ENCODE peak calls at places on chromosome 4, in seven cellular contexts. One of them, this sample, is unnamed.
A peak's percentile ranks its signal among the peaks of the same experiment; 100 is the strongest.

GRCh38 chr4:177283167-177283566 is 26.5 kb upstream of the NEIL3 start:
- DNase-seq in pancreas: no peak
- DNase-seq in BE2C: no peak
- DNase-seq in fibroblast of lung: peak; percentile 94
- DNase-seq in activated CD8-positive, alpha-beta T cell treated with anti-CD3 and anti-CD28 coated beads for 36 hours: no peak
- DNase-seq in choroid plexus epithelial cell: peak; percentile 15
- DNase-seq in CD4-positive, alpha-beta T cell: no peak
- DNase-seq in this sample: no peak

GRCh38 chr4:3062466-3062865 is 11.9 kb downstream of the HTT-AS start:
- DNase-seq in pancreas: no peak
- DNase-seq in BE2C: no peak
- DNase-seq in fibroblast of lung: peak; percentile 83
- DNase-seq in activated CD8-positive, alpha-beta T cell treated with anti-CD3 and anti-CD28 coated beads for 36 hours: no peak
- DNase-seq in choroid plexus epithelial cell: peak; percentile 90
- DNase-seq in CD4-positive, alpha-beta T cell: no peak
- DNase-seq in this sample: no peak

GRCh38 chr4:121375262-121375661 is 5.6 kb downstream of the QRFPR start:
- DNase-seq in pancreas: no peak
- DNase-seq in BE2C: no peak
- DNase-seq in fibroblast of lung: peak; percentile 69
- DNase-seq in activated CD8-positive, alpha-beta T cell treated with anti-CD3 and anti-CD28 coated beads for 36 hours: no peak
- DNase-seq in choroid plexus epithelial cell: peak; percentile 46
- DNase-seq in CD4-positive, alpha-beta T cell: no peak
- DNase-seq in this sample: no peak

GRCh38 chr4:13970349-13970748 is 342.8 kb upstream of the BOD1L1 start:
- DNase-seq in pancreas: no peak
- DNase-seq in BE2C: no peak
- DNase-seq in fibroblast of lung: peak; percentile 75
- DNase-seq in activated CD8-positive, alpha-beta T cell treated with anti-CD3 and anti-CD28 coated beads for 36 hours: no peak
- DNase-seq in choroid plexus epithelial cell: peak; percentile 46
- DNase-seq in CD4-positive, alpha-beta T cell: no peak
- DNase-seq in this sample: no peak

GRCh38 chr4:159555873-159556272 is 453.0 kb downstream of the RAPGEF2 start:
- DNase-seq in pancreas: no peak
- DNase-seq in BE2C: no peak
- DNase-seq in fibroblast of lung: no peak
- DNase-seq in activated CD8-positive, alpha-beta T cell treated with anti-CD3 and anti-CD28 coated beads for 36 hours: no peak
- DNase-seq in choroid plexus epithelial cell: no peak
- DNase-seq in CD4-positive, alpha-beta T cell: no peak
- DNase-seq in this sample: no peak

GRCh38 chr4:101393256-101393655 is 45.9 kb upstream of the PPP3CA start:
- DNase-seq in pancreas: no peak
- DNase-seq in BE2C: no peak
- DNase-seq in fibroblast of lung: peak; percentile 84
- DNase-seq in activated CD8-positive, alpha-beta T cell treated with anti-CD3 and anti-CD28 coated beads for 36 hours: peak; percentile 35
- DNase-seq in choroid plexus epithelial cell: peak; percentile 41
- DNase-seq in CD4-positive, alpha-beta T cell: no peak
- DNase-seq in this sample: no peak

GRCh38 chr4:19309365-19309764 is 942.3 kb upstream of the SLIT2 start:
- DNase-seq in pancreas: no peak
- DNase-seq in BE2C: no peak
- DNase-seq in fibroblast of lung: peak; percentile 54
- DNase-seq in activated CD8-positive, alpha-beta T cell treated with anti-CD3 and anti-CD28 coated beads for 36 hours: no peak
- DNase-seq in choroid plexus epithelial cell: peak; percentile 86
- DNase-seq in CD4-positive, alpha-beta T cell: no peak
- DNase-seq in this sample: no peak

GRCh38 chr4:113468165-113469022 is 293.1 kb downstream of the CAMK2D start:
- DNase-seq in pancreas: peak; percentile 47
- DNase-seq in BE2C: peak; percentile 38
- DNase-seq in fibroblast of lung: peak; percentile 100
- DNase-seq in activated CD8-positive, alpha-beta T cell treated with anti-CD3 and anti-CD28 coated beads for 36 hours: peak; percentile 57
- DNase-seq in choroid plexus epithelial cell: peak; percentile 100
- DNase-seq in CD4-positive, alpha-beta T cell: no peak
- DNase-seq in this sample: no peak

GRCh38 chr4:8745828-8746225 is 125.8 kb downstream of the HMX1 start:
- DNase-seq in pancreas: no peak
- DNase-seq in BE2C: no peak
- DNase-seq in fibroblast of lung: no peak
- DNase-seq in activated CD8-positive, alpha-beta T cell treated with anti-CD3 and anti-CD28 coated beads for 36 hours: no peak
- DNase-seq in choroid plexus epithelial cell: no peak
- DNase-seq in CD4-positive, alpha-beta T cell: no peak
- DNase-seq in this sample: no peak

GRCh38 chr4:3346146-3346545 is 53.3 kb downstream of the RGS12 start:
- DNase-seq in pancreas: no peak
- DNase-seq in BE2C: peak; percentile 58
- DNase-seq in fibroblast of lung: peak; percentile 56
- DNase-seq in activated CD8-positive, alpha-beta T cell treated with anti-CD3 and anti-CD28 coated beads for 36 hours: peak; percentile 57
- DNase-seq in choroid plexus epithelial cell: peak; percentile 92
- DNase-seq in CD4-positive, alpha-beta T cell: no peak
- DNase-seq in this sample: peak; percentile 49

GRCh38 chr4:35975617-35976355 is 268.5 kb downstream of the ARAP2 start:
- DNase-seq in pancreas: no peak
- DNase-seq in BE2C: no peak
- DNase-seq in fibroblast of lung: no peak
- DNase-seq in activated CD8-positive, alpha-beta T cell treated with anti-CD3 and anti-CD28 coated beads for 36 hours: peak; percentile 12
- DNase-seq in choroid plexus epithelial cell: no peak
- DNase-seq in CD4-positive, alpha-beta T cell: no peak
- DNase-seq in this sample: no peak

GRCh38 chr4:185307136-185307950 is 88.4 kb downstream of the LRP2BP start:
- DNase-seq in pancreas: no peak
- DNase-seq in BE2C: no peak
- DNase-seq in fibroblast of lung: peak; percentile 63
- DNase-seq in activated CD8-positive, alpha-beta T cell treated with anti-CD3 and anti-CD28 coated beads for 36 hours: no peak
- DNase-seq in choroid plexus epithelial cell: peak; percentile 24
- DNase-seq in CD4-positive, alpha-beta T cell: no peak
- DNase-seq in this sample: no peak

GRCh38 chr4:185270037-185270436 is 60.6 kb downstream of the SNX25 start:
- DNase-seq in pancreas: no peak
- DNase-seq in BE2C: no peak
- DNase-seq in fibroblast of lung: no peak
- DNase-seq in activated CD8-positive, alpha-beta T cell treated with anti-CD3 and anti-CD28 coated beads for 36 hours: no peak
- DNase-seq in choroid plexus epithelial cell: no peak
- DNase-seq in CD4-positive, alpha-beta T cell: no peak
- DNase-seq in this sample: no peak

GRCh38 chr4:95409750-95410149 is 139.0 kb downstream of the UNC5C start:
- DNase-seq in pancreas: no peak
- DNase-seq in BE2C: no peak
- DNase-seq in fibroblast of lung: no peak
- DNase-seq in activated CD8-positive, alpha-beta T cell treated with anti-CD3 and anti-CD28 coated beads for 36 hours: no peak
- DNase-seq in choroid plexus epithelial cell: no peak
- DNase-seq in CD4-positive, alpha-beta T cell: no peak
- DNase-seq in this sample: no peak

GRCh38 chr4:152689615-152690501 is 10.1 kb upstream of the TMEM154 start:
- DNase-seq in pancreas: no peak
- DNase-seq in BE2C: no peak
- DNase-seq in fibroblast of lung: peak; percentile 27
- DNase-seq in activated CD8-positive, alpha-beta T cell treated with anti-CD3 and anti-CD28 coated beads for 36 hours: peak; percentile 20
- DNase-seq in choroid plexus epithelial cell: no peak
- DNase-seq in CD4-positive, alpha-beta T cell: no peak
- DNase-seq in this sample: no peak

GRCh38 chr4:17771284-17771908 is 10.0 kb downstream of the FAM184B start:
- DNase-seq in pancreas: no peak
- DNase-seq in BE2C: peak; percentile 23
- DNase-seq in fibroblast of lung: no peak
- DNase-seq in activated CD8-positive, alpha-beta T cell treated with anti-CD3 and anti-CD28 coated beads for 36 hours: no peak
- DNase-seq in choroid plexus epithelial cell: no peak
- DNase-seq in CD4-positive, alpha-beta T cell: no peak
- DNase-seq in this sample: no peak

GRCh38 chr4:54746228-54746627 is 88.5 kb downstream of the KIT start:
- DNase-seq in pancreas: no peak
- DNase-seq in BE2C: no peak
- DNase-seq in fibroblast of lung: peak; percentile 17
- DNase-seq in activated CD8-positive, alpha-beta T cell treated with anti-CD3 and anti-CD28 coated beads for 36 hours: peak; percentile 48
- DNase-seq in choroid plexus epithelial cell: no peak
- DNase-seq in CD4-positive, alpha-beta T cell: no peak
- DNase-seq in this sample: no peak

GRCh38 chr4:151195801-151196200 is 81.2 kb upstream of the PRSS48 start:
- DNase-seq in pancreas: no peak
- DNase-seq in BE2C: no peak
- DNase-seq in fibroblast of lung: peak; percentile 78
- DNase-seq in activated CD8-positive, alpha-beta T cell treated with anti-CD3 and anti-CD28 coated beads for 36 hours: no peak
- DNase-seq in choroid plexus epithelial cell: peak; percentile 68
- DNase-seq in CD4-positive, alpha-beta T cell: no peak
- DNase-seq in this sample: no peak

DNA sequence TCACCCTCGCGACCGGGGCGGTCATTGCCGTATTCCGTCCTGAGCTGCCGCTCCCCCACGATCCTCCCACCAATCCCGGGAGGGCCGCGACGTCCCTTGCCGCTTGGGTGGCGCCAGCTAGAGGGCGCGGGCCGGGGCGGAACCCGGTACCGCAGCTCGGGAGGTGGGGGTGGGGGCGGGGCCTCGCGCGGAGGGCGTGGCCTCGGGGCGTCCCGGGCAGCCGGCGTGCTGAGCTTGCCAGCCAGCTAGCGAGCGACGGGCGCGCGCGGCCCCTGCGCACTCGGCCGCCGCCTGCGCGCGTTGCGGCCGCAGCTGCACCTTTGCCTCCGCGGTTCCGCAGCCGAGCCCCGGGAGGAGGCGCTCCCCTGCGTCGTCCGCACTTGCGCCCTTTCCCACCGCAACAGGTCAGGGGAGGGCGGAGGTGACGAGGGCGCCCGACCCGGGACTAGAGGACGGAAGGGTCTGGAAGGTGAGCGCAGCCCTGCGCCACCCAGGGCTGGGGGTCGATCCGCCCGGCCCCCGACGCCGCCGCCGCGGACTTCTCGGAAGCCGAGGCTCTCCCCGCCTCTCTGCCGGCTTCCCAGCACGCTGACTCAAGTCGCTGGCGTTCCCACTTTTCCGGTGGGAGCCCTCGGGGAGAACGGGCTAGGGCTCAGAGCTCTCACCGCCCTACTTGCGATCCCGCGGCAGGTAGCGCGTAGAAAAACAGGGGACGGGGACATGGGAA is at the start of gene AFF1:
- DNase-seq in pancreas: peak; percentile 93
- DNase-seq in BE2C: peak; percentile 94
- DNase-seq in fibroblast of lung: peak; percentile 86
- DNase-seq in activated CD8-positive, alpha-beta T cell treated with anti-CD3 and anti-CD28 coated beads for 36 hours: peak; percentile 92
- DNase-seq in choroid plexus epithelial cell: peak; percentile 89
- DNase-seq in CD4-positive, alpha-beta T cell: peak; percentile 78
- DNase-seq in this sample: peak; percentile 93
- TF ChIP-seq CTCF in pancreas: peak; percentile 45
- TF ChIP-seq CTCF in BE2C: peak; percentile 27
- TF ChIP-seq CTCF in fibroblast of lung: peak; percentile 21
- TF ChIP-seq CTCF in activated CD8-positive, alpha-beta T cell treated with anti-CD3 and anti-CD28 coated beads for 36 hours: peak; percentile 38
- TF ChIP-seq CTCF in choroid plexus epithelial cell: no peak
- TF ChIP-seq CTCF in CD4-positive, alpha-beta T cell: peak; percentile 47
- TF ChIP-seq CTCF in this sample: no peak

GRCh38 chr4:154744341-154744948 is 645 bp downstream of the LRAT start:
- DNase-seq in pancreas: no peak
- DNase-seq in BE2C: no peak
- DNase-seq in fibroblast of lung: no peak
- DNase-seq in activated CD8-positive, alpha-beta T cell treated with anti-CD3 and anti-CD28 coated beads for 36 hours: no peak
- DNase-seq in choroid plexus epithelial cell: no peak
- DNase-seq in CD4-positive, alpha-beta T cell: no peak
- DNase-seq in this sample: peak; percentile 18

GRCh38 chr4:154741131-154741530 is 2.7 kb upstream of the LRAT start:
- DNase-seq in pancreas: no peak
- DNase-seq in BE2C: no peak
- DNase-seq in fibroblast of lung: no peak
- DNase-seq in activated CD8-positive, alpha-beta T cell treated with anti-CD3 and anti-CD28 coated beads for 36 hours: no peak
- DNase-seq in choroid plexus epithelial cell: no peak
- DNase-seq in CD4-positive, alpha-beta T cell: no peak
- DNase-seq in this sample: no peak

GRCh38 chr4:154741877-154742851 is 1.6 kb upstream of the LRAT start:
- DNase-seq in pancreas: no peak
- DNase-seq in BE2C: no peak
- DNase-seq in fibroblast of lung: peak; percentile 19
- DNase-seq in activated CD8-positive, alpha-beta T cell treated with anti-CD3 and anti-CD28 coated beads for 36 hours: peak; percentile 7
- DNase-seq in choroid plexus epithelial cell: no peak
- DNase-seq in CD4-positive, alpha-beta T cell: no peak
- DNase-seq in this sample: peak; percentile 38

GRCh38 chr4:154740462-154740861 is 3.3 kb upstream of the LRAT start:
- DNase-seq in pancreas: no peak
- DNase-seq in BE2C: no peak
- DNase-seq in fibroblast of lung: no peak
- DNase-seq in activated CD8-positive, alpha-beta T cell treated with anti-CD3 and anti-CD28 coated beads for 36 hours: no peak
- DNase-seq in choroid plexus epithelial cell: no peak
- DNase-seq in CD4-positive, alpha-beta T cell: no peak
- DNase-seq in this sample: no peak

DNA sequence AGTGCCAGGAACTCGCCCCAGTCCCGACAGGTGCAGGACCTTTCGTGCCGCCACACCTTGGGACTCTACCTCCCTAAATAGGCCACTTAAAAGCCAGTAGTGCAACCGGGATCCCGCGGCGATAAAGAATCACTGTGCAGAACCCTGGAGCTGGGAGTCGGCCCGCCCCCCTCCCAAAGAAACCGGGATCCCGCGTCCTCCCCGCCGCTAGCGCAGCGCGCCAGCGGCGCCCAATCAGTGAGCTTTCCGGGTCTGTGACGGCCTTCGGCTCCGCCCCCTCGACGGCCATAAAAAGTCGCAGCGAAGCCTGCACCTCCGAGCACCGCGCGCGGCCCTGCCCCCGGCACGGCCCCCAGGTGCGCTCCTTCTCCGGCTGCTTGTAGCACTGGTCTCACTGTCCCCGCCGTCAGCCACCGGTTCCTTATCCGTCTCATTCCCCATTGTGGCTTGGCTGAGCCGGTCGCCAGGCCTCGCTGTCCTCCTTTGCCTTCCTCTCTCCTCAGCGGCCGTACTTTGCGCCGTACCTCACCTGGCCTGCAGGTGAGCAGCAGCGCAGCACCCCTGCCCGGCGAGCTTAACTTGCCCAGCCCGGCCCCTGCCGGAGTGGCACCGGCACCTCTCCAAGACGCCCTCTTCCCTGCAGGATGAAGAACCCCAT is at the start of gene LRAT:
- DNase-seq in pancreas: peak; percentile 79
- DNase-seq in BE2C: peak; percentile 58
- DNase-seq in fibroblast of lung: no peak
- DNase-seq in activated CD8-positive, alpha-beta T cell treated with anti-CD3 and anti-CD28 coated beads for 36 hours: peak; percentile 40
- DNase-seq in choroid plexus epithelial cell: no peak
- DNase-seq in CD4-positive, alpha-beta T cell: no peak
- DNase-seq in this sample: peak; percentile 81
- TF ChIP-seq CTCF in pancreas: peak; percentile 35
- TF ChIP-seq CTCF in BE2C: no peak
- TF ChIP-seq CTCF in fibroblast of lung: no peak
- TF ChIP-seq CTCF in activated CD8-positive, alpha-beta T cell treated with anti-CD3 and anti-CD28 coated beads for 36 hours: no peak
- TF ChIP-seq CTCF in choroid plexus epithelial cell: no peak
- TF ChIP-seq CTCF in CD4-positive, alpha-beta T cell: no peak
- TF ChIP-seq CTCF in this sample: no peak

GRCh38 chr4:6909113-6909969 is at the start of gene TBC1D14:
- DNase-seq in pancreas: peak; percentile 90
- DNase-seq in BE2C: peak; percentile 90
- DNase-seq in fibroblast of lung: peak; percentile 85
- DNase-seq in activated CD8-positive, alpha-beta T cell treated with anti-CD3 and anti-CD28 coated beads for 36 hours: peak; percentile 88
- DNase-seq in choroid plexus epithelial cell: peak; percentile 88
- DNase-seq in CD4-positive, alpha-beta T cell: peak; percentile 77
- DNase-seq in this sample: peak; percentile 87
- TF ChIP-seq CTCF in pancreas: no peak
- TF ChIP-seq CTCF in BE2C: peak; percentile 11
- TF ChIP-seq CTCF in fibroblast of lung: peak; percentile 7
- TF ChIP-seq CTCF in activated CD8-positive, alpha-beta T cell treated with anti-CD3 and anti-CD28 coated beads for 36 hours: no peak
- TF ChIP-seq CTCF in choroid plexus epithelial cell: no peak
- TF ChIP-seq CTCF in CD4-positive, alpha-beta T cell: no peak
- TF ChIP-seq CTCF in this sample: no peak

DNA sequence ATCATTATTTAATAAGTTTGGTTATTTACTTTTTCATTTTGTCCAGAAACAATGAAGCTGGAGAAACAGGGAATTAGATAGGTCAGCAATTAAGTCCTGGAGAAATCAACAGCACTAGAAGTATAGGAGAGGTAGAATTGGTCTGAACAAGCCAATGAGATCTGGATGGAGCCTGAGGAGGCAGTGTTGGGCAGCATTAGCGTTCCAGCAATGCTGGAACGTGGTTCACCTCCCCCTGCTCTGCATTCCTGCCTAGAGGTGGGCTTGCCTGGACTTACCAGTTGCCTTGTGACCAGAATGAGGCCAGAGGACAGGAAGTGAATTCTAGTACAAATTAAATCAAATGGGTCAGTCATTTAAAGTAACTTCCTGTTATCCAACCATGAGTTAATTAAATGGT is 4.6 kb downstream of the RASSF6 start:
- DNase-seq in pancreas: no peak
- DNase-seq in BE2C: no peak
- DNase-seq in fibroblast of lung: no peak
- DNase-seq in activated CD8-positive, alpha-beta T cell treated with anti-CD3 and anti-CD28 coated beads for 36 hours: no peak
- DNase-seq in choroid plexus epithelial cell: peak; percentile 39
- DNase-seq in CD4-positive, alpha-beta T cell: no peak
- DNase-seq in this sample: no peak
- TF ChIP-seq CTCF in pancreas: no peak
- TF ChIP-seq CTCF in BE2C: no peak
- TF ChIP-seq CTCF in fibroblast of lung: no peak
- TF ChIP-seq CTCF in activated CD8-positive, alpha-beta T cell treated with anti-CD3 and anti-CD28 coated beads for 36 hours: no peak
- TF ChIP-seq CTCF in choroid plexus epithelial cell: peak; percentile 30
- TF ChIP-seq CTCF in CD4-positive, alpha-beta T cell: no peak
- TF ChIP-seq CTCF in this sample: peak; percentile 16

This sample was measured in nephron progenitor cell.